ENCODE peak calls at places on chromosome 22, in five cellular contexts. One of them, this sample, is unnamed.

GRCh38 chr22:36551096-36551495 is 22.1 kb upstream of the EIF3D start:
- DNase-seq in CD4-positive, CD25-positive, alpha-beta regulatory T cell: no peak
- DNase-seq in cardiac muscle cell: no peak
- DNase-seq in iPS DF 6.9: no peak
- DNase-seq in neuronal stem cell: no peak
- DNase-seq in this sample: no peak

GRCh38 chr22:36443198-36443770 is 38.2 kb downstream of the TXN2 start:
- DNase-seq in CD4-positive, CD25-positive, alpha-beta regulatory T cell: no peak
- DNase-seq in cardiac muscle cell: no peak
- DNase-seq in iPS DF 6.9: no peak
- DNase-seq in neuronal stem cell: no peak
- DNase-seq in this sample: no peak

GRCh38 chr22:42440728-42441127 is 8.5 kb upstream of the NFAM1 start:
- DNase-seq in CD4-positive, CD25-positive, alpha-beta regulatory T cell: no peak
- DNase-seq in cardiac muscle cell: no peak
- DNase-seq in iPS DF 6.9: no peak
- DNase-seq in neuronal stem cell: no peak
- DNase-seq in this sample: no peak

GRCh38 chr22:44942056-44942455 is 67.7 kb downstream of the PHF21B start:
- DNase-seq in CD4-positive, CD25-positive, alpha-beta regulatory T cell: no peak
- DNase-seq in cardiac muscle cell: no peak
- DNase-seq in iPS DF 6.9: no peak
- DNase-seq in neuronal stem cell: no peak
- DNase-seq in this sample: no peak

GRCh38 chr22:18091478-18091877 is 13.7 kb downstream of the PEX26 start:
- DNase-seq in CD4-positive, CD25-positive, alpha-beta regulatory T cell: no peak
- DNase-seq in cardiac muscle cell: no peak
- DNase-seq in iPS DF 6.9: no peak
- DNase-seq in neuronal stem cell: no peak
- DNase-seq in this sample: no peak

GRCh38 chr22:46068908-46069481 is 81.3 kb upstream of the PPARA start:
- DNase-seq in CD4-positive, CD25-positive, alpha-beta regulatory T cell: no peak
- DNase-seq in cardiac muscle cell: peak
- DNase-seq in iPS DF 6.9: no peak
- DNase-seq in neuronal stem cell: no peak
- DNase-seq in this sample: no peak

GRCh38 chr22:24523873-24524272 is 28.7 kb downstream of the UPB1 start:
- DNase-seq in CD4-positive, CD25-positive, alpha-beta regulatory T cell: no peak
- DNase-seq in cardiac muscle cell: peak
- DNase-seq in iPS DF 6.9: no peak
- DNase-seq in neuronal stem cell: no peak
- DNase-seq in this sample: no peak

GRCh38 chr22:24968066-24968561 is 15.6 kb downstream of the KIAA1671 start:
- DNase-seq in CD4-positive, CD25-positive, alpha-beta regulatory T cell: no peak
- DNase-seq in cardiac muscle cell: no peak
- DNase-seq in iPS DF 6.9: no peak
- DNase-seq in neuronal stem cell: no peak
- DNase-seq in this sample: no peak

GRCh38 chr22:50498322-50498861 is 9.1 kb downstream of the LMF2 start:
- DNase-seq in CD4-positive, CD25-positive, alpha-beta regulatory T cell: peak
- DNase-seq in cardiac muscle cell: peak
- DNase-seq in iPS DF 6.9: no peak
- DNase-seq in neuronal stem cell: peak
- DNase-seq in this sample: no peak

GRCh38 chr22:41479671-41480396 is 10.9 kb downstream of the ACO2 start:
- DNase-seq in CD4-positive, CD25-positive, alpha-beta regulatory T cell: no peak
- DNase-seq in cardiac muscle cell: peak
- DNase-seq in iPS DF 6.9: no peak
- DNase-seq in neuronal stem cell: peak
- DNase-seq in this sample: no peak

GRCh38 chr22:49613871-49614270 is 213.8 kb downstream of the BRD1 start:
- DNase-seq in CD4-positive, CD25-positive, alpha-beta regulatory T cell: no peak
- DNase-seq in cardiac muscle cell: no peak
- DNase-seq in iPS DF 6.9: no peak
- DNase-seq in neuronal stem cell: no peak
- DNase-seq in this sample: no peak

GRCh38 chr22:42932857-42933782 is 76.0 kb upstream of the ARFGAP3 start:
- DNase-seq in CD4-positive, CD25-positive, alpha-beta regulatory T cell: no peak
- DNase-seq in cardiac muscle cell: no peak
- DNase-seq in iPS DF 6.9: no peak
- DNase-seq in neuronal stem cell: no peak
- DNase-seq in this sample: no peak

GRCh38 chr22:45863981-45864751 is 112.8 kb downstream of the WNT7B start:
- DNase-seq in CD4-positive, CD25-positive, alpha-beta regulatory T cell: peak
- DNase-seq in cardiac muscle cell: peak
- DNase-seq in iPS DF 6.9: no peak
- DNase-seq in neuronal stem cell: peak
- DNase-seq in this sample: peak

GRCh38 chr22:24486501-24486921 is 8.6 kb upstream of the UPB1 start:
- DNase-seq in CD4-positive, CD25-positive, alpha-beta regulatory T cell: no peak
- DNase-seq in cardiac muscle cell: peak
- DNase-seq in iPS DF 6.9: no peak
- DNase-seq in neuronal stem cell: no peak
- DNase-seq in this sample: no peak

GRCh38 chr22:23829845-23830372 is 8.9 kb downstream of the DERL3 start:
- DNase-seq in CD4-positive, CD25-positive, alpha-beta regulatory T cell: no peak
- DNase-seq in cardiac muscle cell: peak
- DNase-seq in iPS DF 6.9: no peak
- DNase-seq in neuronal stem cell: no peak
- DNase-seq in this sample: no peak

GRCh38 chr22:17083811-17084540 is 824 bp upstream of the IL17RA start:
- DNase-seq in CD4-positive, CD25-positive, alpha-beta regulatory T cell: no peak
- DNase-seq in cardiac muscle cell: no peak
- DNase-seq in iPS DF 6.9: no peak
- DNase-seq in neuronal stem cell: no peak
- DNase-seq in this sample: no peak

GRCh38 chr22:47439643-47440265 is 677.3 kb downstream of the TBC1D22A start:
- DNase-seq in CD4-positive, CD25-positive, alpha-beta regulatory T cell: no peak
- DNase-seq in cardiac muscle cell: no peak
- DNase-seq in iPS DF 6.9: no peak
- DNase-seq in neuronal stem cell: no peak
- DNase-seq in this sample: no peak

GRCh38 chr22:46963672-46964545 is 201.5 kb downstream of the TBC1D22A start:
- DNase-seq in CD4-positive, CD25-positive, alpha-beta regulatory T cell: no peak
- DNase-seq in cardiac muscle cell: no peak
- DNase-seq in iPS DF 6.9: no peak
- DNase-seq in neuronal stem cell: no peak
- DNase-seq in this sample: no peak

GRCh38 chr22:31488346-31488883 is 1.2 kb downstream of the EIF4ENIF1 start:
- DNase-seq in CD4-positive, CD25-positive, alpha-beta regulatory T cell: no peak
- DNase-seq in cardiac muscle cell: no peak
- DNase-seq in iPS DF 6.9: no peak
- DNase-seq in neuronal stem cell: no peak
- DNase-seq in this sample: no peak
- H3K27ac ChIP-seq in CD4-positive, CD25-positive, alpha-beta regulatory T cell: peak
- H3K27ac ChIP-seq in cardiac muscle cell: peak
- H3K27ac ChIP-seq in iPS DF 6.9: no peak
- H3K27ac ChIP-seq in neuronal stem cell: no peak
- H3K27ac ChIP-seq in this sample: no peak

GRCh38 chr22:32824531-32825315 is 23.2 kb downstream of the TIMP3 start:
- DNase-seq in CD4-positive, CD25-positive, alpha-beta regulatory T cell: no peak
- DNase-seq in cardiac muscle cell: no peak
- DNase-seq in iPS DF 6.9: no peak
- DNase-seq in neuronal stem cell: no peak
- DNase-seq in this sample: no peak
- H3K27ac ChIP-seq in CD4-positive, CD25-positive, alpha-beta regulatory T cell: no peak
- H3K27ac ChIP-seq in cardiac muscle cell: no peak
- H3K27ac ChIP-seq in iPS DF 6.9: no peak
- H3K27ac ChIP-seq in neuronal stem cell: no peak
- H3K27ac ChIP-seq in this sample: no peak

DNA sequence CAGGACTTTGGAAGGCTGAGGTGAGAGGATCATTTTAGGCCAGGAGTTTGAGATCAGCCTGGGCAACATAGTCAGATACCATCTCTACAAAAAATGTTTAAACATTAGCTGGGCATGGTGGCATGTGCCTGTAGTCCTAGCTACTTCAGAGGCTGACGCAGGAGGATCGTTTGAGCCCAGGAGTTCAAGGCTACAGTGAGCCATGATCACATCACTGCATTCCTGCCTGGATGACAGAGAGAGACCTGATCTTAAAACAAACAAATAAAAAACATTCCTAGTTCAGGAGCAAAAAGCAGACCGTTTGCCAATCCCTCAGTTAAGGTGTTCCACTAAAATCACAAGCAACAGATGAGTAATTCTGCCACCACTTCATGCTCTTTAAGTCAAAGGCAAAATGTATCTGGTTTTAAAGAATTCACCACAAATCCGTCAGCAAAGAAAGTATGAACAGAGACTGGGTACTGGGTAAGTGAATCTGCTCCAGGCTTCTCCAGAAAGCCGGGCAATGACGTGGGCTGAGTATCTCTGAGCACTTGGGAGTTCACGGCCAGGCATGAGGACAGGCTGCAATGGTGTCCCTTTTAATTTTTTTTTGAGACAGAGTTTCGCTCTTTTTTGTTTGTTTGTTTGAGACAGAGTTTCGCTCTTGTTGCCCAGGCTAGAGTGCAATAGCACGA is 19.5 kb downstream of the CLTCL1 start:
- DNase-seq in CD4-positive, CD25-positive, alpha-beta regulatory T cell: no peak
- DNase-seq in cardiac muscle cell: no peak
- DNase-seq in iPS DF 6.9: no peak
- DNase-seq in neuronal stem cell: no peak
- DNase-seq in this sample: no peak
- H3K27ac ChIP-seq in CD4-positive, CD25-positive, alpha-beta regulatory T cell: no peak
- H3K27ac ChIP-seq in cardiac muscle cell: no peak
- H3K27ac ChIP-seq in iPS DF 6.9: no peak
- H3K27ac ChIP-seq in neuronal stem cell: no peak
- H3K27ac ChIP-seq in this sample: no peak

GRCh38 chr22:26642465-26643367 is 14.7 kb upstream of the MIAT start:
- DNase-seq in CD4-positive, CD25-positive, alpha-beta regulatory T cell: peak
- DNase-seq in cardiac muscle cell: peak
- DNase-seq in iPS DF 6.9: no peak
- DNase-seq in neuronal stem cell: no peak
- DNase-seq in this sample: no peak

GRCh38 chr22:26648011-26648497 is 9.3 kb upstream of the MIAT start:
- DNase-seq in CD4-positive, CD25-positive, alpha-beta regulatory T cell: peak
- DNase-seq in cardiac muscle cell: no peak
- DNase-seq in iPS DF 6.9: no peak
- DNase-seq in neuronal stem cell: peak
- DNase-seq in this sample: no peak

GRCh38 chr22:26646158-26646557 is 11.2 kb upstream of the MIAT start:
- DNase-seq in CD4-positive, CD25-positive, alpha-beta regulatory T cell: no peak
- DNase-seq in cardiac muscle cell: peak
- DNase-seq in iPS DF 6.9: no peak
- DNase-seq in neuronal stem cell: no peak
- DNase-seq in this sample: no peak

GRCh38 chr22:26648761-26649363 is 8.5 kb upstream of the MIAT start:
- DNase-seq in CD4-positive, CD25-positive, alpha-beta regulatory T cell: no peak
- DNase-seq in cardiac muscle cell: peak
- DNase-seq in iPS DF 6.9: no peak
- DNase-seq in neuronal stem cell: no peak
- DNase-seq in this sample: no peak

GRCh38 chr22:26643368-26644100 is 13.9 kb upstream of the MIAT start:
- DNase-seq in CD4-positive, CD25-positive, alpha-beta regulatory T cell: no peak
- DNase-seq in cardiac muscle cell: no peak
- DNase-seq in iPS DF 6.9: no peak
- DNase-seq in neuronal stem cell: no peak
- DNase-seq in this sample: no peak
- H3K27ac ChIP-seq in CD4-positive, CD25-positive, alpha-beta regulatory T cell: peak
- H3K27ac ChIP-seq in cardiac muscle cell: no peak
- H3K27ac ChIP-seq in iPS DF 6.9: no peak
- H3K27ac ChIP-seq in neuronal stem cell: no peak
- H3K27ac ChIP-seq in this sample: no peak

GRCh38 chr22:38029370-38029769 is 27.8 kb upstream of the PICK1 start:
- DNase-seq in CD4-positive, CD25-positive, alpha-beta regulatory T cell: no peak
- DNase-seq in cardiac muscle cell: no peak
- DNase-seq in iPS DF 6.9: no peak
- DNase-seq in neuronal stem cell: no peak
- DNase-seq in this sample: no peak
- H3K27ac ChIP-seq in CD4-positive, CD25-positive, alpha-beta regulatory T cell: no peak
- H3K27ac ChIP-seq in cardiac muscle cell: no peak
- H3K27ac ChIP-seq in iPS DF 6.9: no peak
- H3K27ac ChIP-seq in neuronal stem cell: no peak
- H3K27ac ChIP-seq in this sample: peak

GRCh38 chr22:30777589-30777988 is 82.9 kb downstream of the OSBP2 start:
- DNase-seq in CD4-positive, CD25-positive, alpha-beta regulatory T cell: no peak
- DNase-seq in cardiac muscle cell: no peak
- DNase-seq in iPS DF 6.9: no peak
- DNase-seq in neuronal stem cell: no peak
- DNase-seq in this sample: no peak

GRCh38 chr22:30778261-30778660 is 83.6 kb downstream of the OSBP2 start:
- DNase-seq in CD4-positive, CD25-positive, alpha-beta regulatory T cell: no peak
- DNase-seq in cardiac muscle cell: no peak
- DNase-seq in iPS DF 6.9: no peak
- DNase-seq in neuronal stem cell: no peak
- DNase-seq in this sample: no peak

GRCh38 chr22:30773919-30774318 is 79.2 kb downstream of the OSBP2 start:
- DNase-seq in CD4-positive, CD25-positive, alpha-beta regulatory T cell: no peak
- DNase-seq in cardiac muscle cell: no peak
- DNase-seq in iPS DF 6.9: no peak
- DNase-seq in neuronal stem cell: no peak
- DNase-seq in this sample: no peak

GRCh38 chr22:30776476-30776875 is 81.8 kb downstream of the OSBP2 start:
- DNase-seq in CD4-positive, CD25-positive, alpha-beta regulatory T cell: no peak
- DNase-seq in cardiac muscle cell: no peak
- DNase-seq in iPS DF 6.9: no peak
- DNase-seq in neuronal stem cell: no peak
- DNase-seq in this sample: no peak

GRCh38 chr22:30774566-30774965 is 79.9 kb downstream of the OSBP2 start:
- DNase-seq in CD4-positive, CD25-positive, alpha-beta regulatory T cell: no peak
- DNase-seq in cardiac muscle cell: no peak
- DNase-seq in iPS DF 6.9: no peak
- DNase-seq in neuronal stem cell: no peak
- DNase-seq in this sample: no peak
- H3K27ac ChIP-seq in CD4-positive, CD25-positive, alpha-beta regulatory T cell: no peak
- H3K27ac ChIP-seq in cardiac muscle cell: no peak
- H3K27ac ChIP-seq in iPS DF 6.9: no peak
- H3K27ac ChIP-seq in neuronal stem cell: no peak
- H3K27ac ChIP-seq in this sample: no peak